ENCODE peak calls at places on chromosomes 4 and X, in ten cellular contexts. W is left cardiac atrium; F is substantia nigra; M is AG09319; E is H54; K is HT-29; V is psoas muscle; U is CD4-positive, alpha-beta T cell; B is uterus; R is head of caudate nucleus. G is an unnamed sample.

GRCh38 chrX:51804741-51805140 is 61.5 kb downstream of the GSPT2 start:
- DNase-seq in K (peak; percentile 11), F (no peak), W (no peak), E (no peak), M (no peak), U (no peak), R (no peak), B (no peak), V (no peak), G (no peak)

GRCh38 chrX:16778545-16778944 is 7.7 kb upstream of the TXLNG start:
- DNase-seq in E (no peak), W (no peak), U (no peak), K (no peak), V (no peak), M (no peak), F (no peak), R (no peak), B (no peak), G (no peak)

GRCh38 chrX:20313889-20314288 is 47.2 kb upstream of the RPS6KA3 start:
- DNase-seq in E (no peak), B (no peak), R (no peak), U (no peak), K (no peak), W (no peak), F (no peak), V (no peak), M (no peak), G (no peak)

GRCh38 chr4:152115794-152116193 is 355.0 kb upstream of the GATB start:
- DNase-seq in F (no peak), U (peak; percentile 39), M (no peak), E (no peak), K (no peak), V (no peak), R (no peak), B (no peak), W (no peak), G (no peak)

GRCh38 chr4:176385601-176386000 is 65.8 kb downstream of the SPCS3 start:
- DNase-seq in B (no peak), U (no peak), E (no peak), V (no peak), K (no peak), W (no peak), M (no peak), R (no peak), F (no peak), G (no peak)

GRCh38 chr4:85028910-85029309 is 62.4 kb upstream of the WDFY3 start:
- DNase-seq in K (no peak), B (no peak), E (no peak), R (no peak), W (no peak), U (no peak), F (no peak), V (no peak), M (no peak), G (peak; percentile 4)

GRCh38 chr4:38387348-38387747 is 276.7 kb upstream of the KLF3 start:
- DNase-seq in F (no peak), V (peak; percentile 51), K (peak; percentile 48), E (no peak), M (no peak), U (no peak), W (peak; percentile 83), R (no peak), B (peak; percentile 74), G (no peak)

GRCh38 chr4:124423160-124423559 is 289.4 kb downstream of the ANKRD50 start:
- DNase-seq in M (no peak), K (peak; percentile 45), U (no peak), W (no peak), F (no peak), V (no peak), E (no peak), B (no peak), R (no peak), G (no peak)

GRCh38 chr4:55757356-55758024 is 62.1 kb upstream of the EXOC1L start:
- DNase-seq in U (no peak), M (no peak), V (no peak), E (no peak), F (no peak), K (no peak), B (no peak), R (no peak), W (no peak), G (no peak)

GRCh38 chr4:15677507-15677988 is 4.1 kb upstream of the FAM200B start:
- DNase-seq in B (no peak), M (no peak), E (no peak), F (no peak), K (peak; percentile 96), W (no peak), R (no peak), V (no peak), U (no peak), G (no peak)

GRCh38 chrX:130057209-130057608 is 53.1 kb downstream of the ELF4 start:
- DNase-seq in F (no peak), W (no peak), E (no peak), R (peak; percentile 15), V (no peak), U (no peak), K (no peak), M (no peak), B (no peak), G (no peak)

GRCh38 chr4:141352775-141353544 is 132.3 kb downstream of the ZNF330 start:
- DNase-seq in B (no peak), W (no peak), F (no peak), V (no peak), U (no peak), R (no peak), E (no peak), K (no peak), M (no peak), G (peak; percentile 45)

GRCh38 chr4:1115528-1116293 is 2.3 kb upstream of the RNF212 start:
- DNase-seq in U (no peak), R (no peak), V (no peak), K (no peak), F (no peak), W (no peak), B (no peak), E (no peak), M (no peak), G (no peak)

GRCh38 chr4:7652451-7652871 is 217.7 kb upstream of the PSAPL1 start:
- DNase-seq in F (no peak), K (no peak), R (no peak), B (no peak), V (no peak), U (no peak), E (no peak), M (no peak), W (no peak), G (no peak)

GRCh38 chr4:82802906-82803305 is 4.3 kb upstream of the SCD5 start:
- DNase-seq in R (no peak), M (no peak), B (no peak), U (no peak), F (no peak), E (no peak), V (no peak), W (no peak), K (no peak), G (no peak)

GRCh38 chr4:90127223-90127705 is at the start of gene CCSER1:
- DNase-seq in B (peak; percentile 68), F (peak; percentile 22), W (peak; percentile 87), U (peak; percentile 6), V (peak; percentile 64), M (no peak), K (peak; percentile 87), E (no peak), R (peak; percentile 63), G (peak; percentile 3)

GRCh38 chr4:82469776-82470345 is 39.5 kb downstream of the ENOPH1 start:
- DNase-seq in R (peak; percentile 22), W (no peak), U (no peak), E (peak; percentile 7), M (peak; percentile 4), V (no peak), K (no peak), B (no peak), F (peak; percentile 8), G (peak; percentile 66)

GRCh38 chr4:75702919-75703411 is 21.4 kb upstream of the USO1 start:
- DNase-seq in M (no peak), E (no peak), R (no peak), W (no peak), V (no peak), U (no peak), K (no peak), F (no peak), B (no peak), G (no peak)

GRCh38 chrX:107596651-107597050 is 31.7 kb upstream of the PRPS1 start:
- DNase-seq in E (no peak), V (no peak), W (no peak), R (no peak), U (no peak), K (peak; percentile 37), M (no peak), B (no peak), F (no peak), G (no peak)